ENCODE peak calls at places on chromosomes 4 and X, in six cellular contexts. One of them, this sample, is unnamed.

GRCh38 chr4:43763029-43763610 is 685.5 kb downstream of the KCTD8 start:
- DNase-seq in endothelial cell: no peak
- DNase-seq in AG09319: no peak
- DNase-seq in PC-9: no peak
- DNase-seq in lower lobe of right lung: no peak
- DNase-seq in tibial nerve: no peak
- DNase-seq in this sample: peak

GRCh38 chr4:118849867-118850812 is 14.2 kb upstream of the SEC24D start:
- DNase-seq in AG09319: no peak
- DNase-seq in lower lobe of right lung: no peak
- DNase-seq in tibial nerve: no peak
- DNase-seq in PC-9: peak
- DNase-seq in endothelial cell: no peak
- DNase-seq in this sample: peak

GRCh38 chr4:114229721-114230120 is 250.3 kb upstream of the ARSJ start:
- DNase-seq in AG09319: no peak
- DNase-seq in lower lobe of right lung: no peak
- DNase-seq in endothelial cell: no peak
- DNase-seq in PC-9: no peak
- DNase-seq in tibial nerve: no peak
- DNase-seq in this sample: no peak

GRCh38 chrX:47047989-47048388 is 30.3 kb upstream of the RGN start:
- DNase-seq in endothelial cell: no peak
- DNase-seq in tibial nerve: no peak
- DNase-seq in lower lobe of right lung: no peak
- DNase-seq in AG09319: no peak
- DNase-seq in PC-9: no peak
- DNase-seq in this sample: no peak

GRCh38 chrX:122421434-122422121 is 762.5 kb upstream of the GRIA3 start:
- DNase-seq in tibial nerve: no peak
- DNase-seq in PC-9: no peak
- DNase-seq in lower lobe of right lung: no peak
- DNase-seq in endothelial cell: no peak
- DNase-seq in AG09319: no peak
- DNase-seq in this sample: no peak

GRCh38 chr4:5511791-5512190 is 196.6 kb downstream of the EVC2 start:
- DNase-seq in lower lobe of right lung: no peak
- DNase-seq in AG09319: no peak
- DNase-seq in endothelial cell: no peak
- DNase-seq in tibial nerve: no peak
- DNase-seq in PC-9: no peak
- DNase-seq in this sample: no peak

GRCh38 chr4:173525118-173526033 is 4.7 kb downstream of the HAND2 start:
- DNase-seq in PC-9: no peak
- DNase-seq in tibial nerve: no peak
- DNase-seq in endothelial cell: no peak
- DNase-seq in lower lobe of right lung: no peak
- DNase-seq in AG09319: no peak
- DNase-seq in this sample: no peak

GRCh38 chrX:87626996-87627395 is 109.4 kb downstream of the KLHL4 start:
- DNase-seq in PC-9: no peak
- DNase-seq in AG09319: no peak
- DNase-seq in tibial nerve: no peak
- DNase-seq in endothelial cell: no peak
- DNase-seq in lower lobe of right lung: no peak
- DNase-seq in this sample: no peak

GRCh38 chrX:154469114-154469513 is 10.0 kb downstream of the LAGE3 start:
- DNase-seq in lower lobe of right lung: no peak
- DNase-seq in endothelial cell: no peak
- DNase-seq in AG09319: no peak
- DNase-seq in PC-9: no peak
- DNase-seq in tibial nerve: no peak
- DNase-seq in this sample: no peak

GRCh38 chr4:110275871-110276270 is 77.5 kb upstream of the ELOVL6 start:
- DNase-seq in endothelial cell: no peak
- DNase-seq in AG09319: no peak
- DNase-seq in tibial nerve: no peak
- DNase-seq in PC-9: no peak
- DNase-seq in lower lobe of right lung: no peak
- DNase-seq in this sample: no peak

GRCh38 chrX:63656871-63657580 is 128.0 kb downstream of the ARHGEF9 start:
- DNase-seq in AG09319: no peak
- DNase-seq in tibial nerve: no peak
- DNase-seq in endothelial cell: no peak
- DNase-seq in lower lobe of right lung: no peak
- DNase-seq in PC-9: no peak
- DNase-seq in this sample: no peak

DNA sequence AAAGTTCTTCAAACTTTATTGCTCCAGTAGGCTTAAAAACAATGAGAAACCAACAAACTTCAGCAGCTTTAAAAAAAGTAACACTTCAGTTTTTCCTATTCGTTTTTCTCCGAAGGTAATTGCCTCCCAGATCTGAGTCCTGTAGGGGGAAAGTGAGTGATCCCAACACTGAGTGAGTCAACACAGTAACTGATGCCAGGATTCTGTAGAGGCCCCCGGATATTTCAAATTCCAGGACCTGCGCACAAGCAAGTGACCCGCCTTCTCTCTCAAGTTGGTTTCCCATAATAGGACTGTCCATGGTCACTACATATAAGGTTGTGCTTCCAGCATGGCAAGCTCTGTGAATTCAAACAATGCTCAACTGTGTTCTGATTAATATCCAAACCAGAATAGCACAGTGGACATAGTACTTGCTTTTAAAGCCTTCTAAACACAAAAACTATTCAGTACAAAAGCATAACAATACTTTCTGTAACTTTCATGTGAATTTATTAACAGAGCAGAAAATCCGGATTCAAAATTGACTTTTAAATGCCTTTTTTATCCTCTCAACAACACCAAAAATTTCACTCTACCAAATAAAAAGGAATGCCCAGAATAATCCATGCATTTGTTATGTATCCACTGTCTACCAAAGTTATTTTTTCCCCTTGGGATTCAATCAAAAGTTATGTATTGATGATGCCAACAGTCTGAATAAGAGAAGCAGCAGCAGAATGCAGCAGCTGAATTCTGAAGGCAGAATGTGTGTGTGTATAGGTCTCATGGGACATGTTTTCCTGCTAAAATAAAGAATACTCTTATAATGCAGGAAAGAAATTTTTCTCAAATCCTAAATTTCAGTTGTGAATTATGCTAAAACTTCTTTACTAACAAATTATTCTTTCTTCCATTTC is at the start of gene DMD:
- DNase-seq in PC-9: no peak
- DNase-seq in AG09319: peak
- DNase-seq in tibial nerve: peak
- DNase-seq in endothelial cell: no peak
- DNase-seq in lower lobe of right lung: peak
- DNase-seq in this sample: no peak
- TF ChIP-seq CTCF in PC-9: no peak
- TF ChIP-seq CTCF in AG09319: no peak
- TF ChIP-seq CTCF in tibial nerve: no peak
- TF ChIP-seq CTCF in endothelial cell: no peak
- TF ChIP-seq CTCF in lower lobe of right lung: no peak
- TF ChIP-seq CTCF in this sample: no peak

GRCh38 chr4:170990989-170991589 is 822.1 kb upstream of the GALNTL6 start:
- DNase-seq in PC-9: no peak
- DNase-seq in tibial nerve: no peak
- DNase-seq in endothelial cell: peak
- DNase-seq in lower lobe of right lung: no peak
- DNase-seq in AG09319: no peak
- DNase-seq in this sample: peak
- TF ChIP-seq CTCF in PC-9: peak
- TF ChIP-seq CTCF in tibial nerve: peak
- TF ChIP-seq CTCF in endothelial cell: peak
- TF ChIP-seq CTCF in lower lobe of right lung: peak
- TF ChIP-seq CTCF in AG09319: no peak
- TF ChIP-seq CTCF in this sample: peak

GRCh38 chr4:182593864-182594263 is 323.3 kb downstream of the DCTD start:
- DNase-seq in endothelial cell: no peak
- DNase-seq in AG09319: no peak
- DNase-seq in PC-9: no peak
- DNase-seq in tibial nerve: no peak
- DNase-seq in lower lobe of right lung: no peak
- DNase-seq in this sample: no peak

GRCh38 chr4:182589100-182589499 is 328.1 kb downstream of the DCTD start:
- DNase-seq in AG09319: no peak
- DNase-seq in lower lobe of right lung: no peak
- DNase-seq in PC-9: no peak
- DNase-seq in tibial nerve: no peak
- DNase-seq in endothelial cell: no peak
- DNase-seq in this sample: no peak

GRCh38 chr4:182593413-182593812 is 323.8 kb downstream of the DCTD start:
- DNase-seq in AG09319: no peak
- DNase-seq in lower lobe of right lung: no peak
- DNase-seq in PC-9: no peak
- DNase-seq in endothelial cell: no peak
- DNase-seq in tibial nerve: no peak
- DNase-seq in this sample: no peak
- TF ChIP-seq CTCF in AG09319: no peak
- TF ChIP-seq CTCF in lower lobe of right lung: no peak
- TF ChIP-seq CTCF in PC-9: no peak
- TF ChIP-seq CTCF in endothelial cell: no peak
- TF ChIP-seq CTCF in tibial nerve: no peak
- TF ChIP-seq CTCF in this sample: no peak

GRCh38 chrX:112863850-112864249 is 23.2 kb upstream of the AMOT start:
- DNase-seq in lower lobe of right lung: no peak
- DNase-seq in PC-9: no peak
- DNase-seq in AG09319: no peak
- DNase-seq in endothelial cell: no peak
- DNase-seq in tibial nerve: no peak
- DNase-seq in this sample: no peak

GRCh38 chrX:112868586-112868985 is 28.0 kb upstream of the AMOT start:
- DNase-seq in lower lobe of right lung: no peak
- DNase-seq in PC-9: peak
- DNase-seq in AG09319: no peak
- DNase-seq in endothelial cell: no peak
- DNase-seq in tibial nerve: no peak
- DNase-seq in this sample: no peak

GRCh38 chrX:112865464-112866025 is 24.9 kb upstream of the AMOT start:
- DNase-seq in lower lobe of right lung: no peak
- DNase-seq in tibial nerve: no peak
- DNase-seq in endothelial cell: no peak
- DNase-seq in AG09319: no peak
- DNase-seq in PC-9: no peak
- DNase-seq in this sample: no peak

GRCh38 chrX:112866175-112866574 is 25.5 kb upstream of the AMOT start:
- DNase-seq in AG09319: no peak
- DNase-seq in tibial nerve: no peak
- DNase-seq in PC-9: no peak
- DNase-seq in lower lobe of right lung: no peak
- DNase-seq in endothelial cell: no peak
- DNase-seq in this sample: no peak

DNA sequence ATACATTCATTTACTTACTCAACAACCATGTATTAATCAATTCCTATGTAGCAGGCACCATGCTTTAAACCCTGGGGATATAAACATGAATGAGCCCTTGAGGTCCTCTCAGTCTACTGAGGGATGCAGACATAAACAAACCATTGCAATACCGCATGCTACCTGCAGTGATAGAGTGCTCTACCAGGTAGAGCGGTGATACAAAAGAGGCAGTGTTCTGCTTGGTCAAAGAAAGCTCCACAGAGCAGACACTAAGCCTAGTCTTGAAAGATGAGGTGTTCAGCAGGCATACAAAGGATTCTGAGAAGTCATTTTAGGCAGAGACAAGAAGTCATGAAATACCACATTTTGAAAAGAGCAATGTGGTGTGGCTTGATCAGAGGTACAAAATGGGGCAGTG is 26.9 kb upstream of the AMOT start:
- DNase-seq in PC-9: no peak
- DNase-seq in lower lobe of right lung: no peak
- DNase-seq in tibial nerve: no peak
- DNase-seq in endothelial cell: no peak
- DNase-seq in AG09319: no peak
- DNase-seq in this sample: no peak
- TF ChIP-seq CTCF in PC-9: peak
- TF ChIP-seq CTCF in lower lobe of right lung: no peak
- TF ChIP-seq CTCF in tibial nerve: no peak
- TF ChIP-seq CTCF in endothelial cell: no peak
- TF ChIP-seq CTCF in AG09319: no peak
- TF ChIP-seq CTCF in this sample: no peak

GRCh38 chr4:23878912-23879732 is 10.7 kb downstream of the PPARGC1A start:
- DNase-seq in PC-9: no peak
- DNase-seq in AG09319: no peak
- DNase-seq in lower lobe of right lung: no peak
- DNase-seq in tibial nerve: no peak
- DNase-seq in endothelial cell: no peak
- DNase-seq in this sample: no peak

GRCh38 chr4:23881052-23881501 is 8.8 kb downstream of the PPARGC1A start:
- DNase-seq in endothelial cell: no peak
- DNase-seq in PC-9: no peak
- DNase-seq in lower lobe of right lung: no peak
- DNase-seq in tibial nerve: no peak
- DNase-seq in AG09319: no peak
- DNase-seq in this sample: no peak

GRCh38 chr4:23877758-23878229 is 12.1 kb downstream of the PPARGC1A start:
- DNase-seq in endothelial cell: no peak
- DNase-seq in AG09319: no peak
- DNase-seq in tibial nerve: no peak
- DNase-seq in PC-9: no peak
- DNase-seq in lower lobe of right lung: no peak
- DNase-seq in this sample: no peak

GRCh38 chr4:23876418-23877089 is 13.3 kb downstream of the PPARGC1A start:
- DNase-seq in PC-9: no peak
- DNase-seq in endothelial cell: no peak
- DNase-seq in AG09319: no peak
- DNase-seq in tibial nerve: no peak
- DNase-seq in lower lobe of right lung: no peak
- DNase-seq in this sample: no peak

GRCh38 chr4:23878235-23878861 is 11.5 kb downstream of the PPARGC1A start:
- DNase-seq in tibial nerve: no peak
- DNase-seq in AG09319: no peak
- DNase-seq in endothelial cell: no peak
- DNase-seq in PC-9: no peak
- DNase-seq in lower lobe of right lung: no peak
- DNase-seq in this sample: no peak
- TF ChIP-seq CTCF in tibial nerve: no peak
- TF ChIP-seq CTCF in AG09319: no peak
- TF ChIP-seq CTCF in endothelial cell: no peak
- TF ChIP-seq CTCF in PC-9: no peak
- TF ChIP-seq CTCF in lower lobe of right lung: no peak
- TF ChIP-seq CTCF in this sample: no peak

DNA sequence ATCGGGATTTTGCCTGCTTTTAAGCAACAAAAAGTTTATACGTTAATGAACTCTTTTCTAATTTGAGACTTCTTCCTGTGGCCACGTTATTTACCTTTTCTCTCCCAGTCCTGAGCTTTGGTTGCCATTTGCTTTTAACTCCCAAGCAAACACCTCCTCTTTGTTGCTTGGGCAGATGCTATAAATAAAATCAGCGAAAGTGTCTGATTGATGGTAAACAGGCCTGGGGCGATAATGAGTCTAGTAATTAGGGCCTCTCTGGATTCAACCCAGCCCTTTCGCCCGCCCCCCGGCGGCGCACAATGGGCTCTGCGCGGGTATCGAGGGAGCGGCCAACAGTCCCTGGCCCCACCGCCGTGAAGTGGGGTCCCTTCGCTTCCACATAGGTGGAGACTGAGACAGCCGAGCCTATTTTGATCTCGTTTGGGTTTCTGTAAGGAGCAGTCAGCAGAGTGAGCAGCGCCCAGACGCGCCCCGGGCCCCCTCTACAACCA is 791 bp downstream of the CLGN start:
- DNase-seq in AG09319: no peak
- DNase-seq in endothelial cell: peak
- DNase-seq in PC-9: no peak
- DNase-seq in tibial nerve: no peak
- DNase-seq in lower lobe of right lung: no peak
- DNase-seq in this sample: peak
- TF ChIP-seq CTCF in AG09319: peak
- TF ChIP-seq CTCF in endothelial cell: no peak
- TF ChIP-seq CTCF in PC-9: no peak
- TF ChIP-seq CTCF in tibial nerve: no peak
- TF ChIP-seq CTCF in lower lobe of right lung: no peak
- TF ChIP-seq CTCF in this sample: no peak

This sample was measured in GM20000.